ENCODE peak calls at places on chromosomes 6 and 20, in six cellular contexts. One of them, this sample, is unnamed.

GRCh38 chr6:105675715-105676397 is 273.0 kb upstream of the PREP start:
- DNase-seq in upper lobe of right lung: no peak
- DNase-seq in SK-N-SH: peak; percentile 12
- DNase-seq in GM23338: no peak
- DNase-seq in lower lobe of right lung: no peak
- DNase-seq in ovary: no peak
- DNase-seq in this sample: no peak

GRCh38 chr6:142331075-142331551 is 29.3 kb downstream of the ADGRG6 start:
- DNase-seq in upper lobe of right lung: no peak
- DNase-seq in SK-N-SH: no peak
- DNase-seq in GM23338: no peak
- DNase-seq in lower lobe of right lung: no peak
- DNase-seq in ovary: no peak
- DNase-seq in this sample: peak; percentile 20

GRCh38 chr6:11766589-11767450 is 11.8 kb downstream of the ADTRP start:
- DNase-seq in upper lobe of right lung: no peak
- DNase-seq in SK-N-SH: no peak
- DNase-seq in GM23338: no peak
- DNase-seq in lower lobe of right lung: no peak
- DNase-seq in ovary: no peak
- DNase-seq in this sample: no peak

GRCh38 chr20:43187476-43188233 is 2.1 kb downstream of the PTPRT start:
- DNase-seq in upper lobe of right lung: peak; percentile 84
- DNase-seq in SK-N-SH: peak; percentile 86
- DNase-seq in GM23338: peak; percentile 65
- DNase-seq in lower lobe of right lung: peak; percentile 73
- DNase-seq in ovary: peak; percentile 75
- DNase-seq in this sample: peak; percentile 85

GRCh38 chr6:37985355-37985754 is 165.8 kb downstream of the ZFAND3 start:
- DNase-seq in upper lobe of right lung: no peak
- DNase-seq in SK-N-SH: no peak
- DNase-seq in GM23338: no peak
- DNase-seq in lower lobe of right lung: no peak
- DNase-seq in ovary: no peak
- DNase-seq in this sample: no peak

GRCh38 chr6:140566706-140567330 is 1192.4 kb upstream of the CITED2 start:
- DNase-seq in upper lobe of right lung: no peak
- DNase-seq in SK-N-SH: no peak
- DNase-seq in GM23338: no peak
- DNase-seq in lower lobe of right lung: no peak
- DNase-seq in ovary: no peak
- DNase-seq in this sample: no peak

GRCh38 chr6:43860285-43860684 is 90.3 kb downstream of the VEGFA start:
- DNase-seq in upper lobe of right lung: peak; percentile 53
- DNase-seq in SK-N-SH: no peak
- DNase-seq in GM23338: no peak
- DNase-seq in lower lobe of right lung: no peak
- DNase-seq in ovary: no peak
- DNase-seq in this sample: no peak

GRCh38 chr6:24072038-24072746 is 53.8 kb upstream of the NRSN1 start:
- DNase-seq in upper lobe of right lung: no peak
- DNase-seq in SK-N-SH: no peak
- DNase-seq in GM23338: no peak
- DNase-seq in lower lobe of right lung: no peak
- DNase-seq in ovary: no peak
- DNase-seq in this sample: no peak

GRCh38 chr6:73734843-73735453 is 38.9 kb downstream of the CD109 start:
- DNase-seq in upper lobe of right lung: no peak
- DNase-seq in SK-N-SH: no peak
- DNase-seq in GM23338: no peak
- DNase-seq in lower lobe of right lung: no peak
- DNase-seq in ovary: no peak
- DNase-seq in this sample: no peak

GRCh38 chr6:170529839-170530520 is 23.1 kb downstream of the PSMB1 start:
- DNase-seq in upper lobe of right lung: peak; percentile 72
- DNase-seq in SK-N-SH: peak; percentile 70
- DNase-seq in GM23338: peak; percentile 84
- DNase-seq in lower lobe of right lung: peak; percentile 68
- DNase-seq in ovary: peak; percentile 86
- DNase-seq in this sample: peak; percentile 81

GRCh38 chr20:35254448-35254999 is 23.4 kb downstream of the MMP24OS start:
- DNase-seq in upper lobe of right lung: no peak
- DNase-seq in SK-N-SH: no peak
- DNase-seq in GM23338: no peak
- DNase-seq in lower lobe of right lung: no peak
- DNase-seq in ovary: no peak
- DNase-seq in this sample: no peak

GRCh38 chr6:34934516-34934915 is 45.5 kb downstream of the ANKS1A start:
- DNase-seq in upper lobe of right lung: peak; percentile 82
- DNase-seq in SK-N-SH: no peak
- DNase-seq in GM23338: no peak
- DNase-seq in lower lobe of right lung: peak; percentile 79
- DNase-seq in ovary: peak; percentile 95
- DNase-seq in this sample: no peak

GRCh38 chr6:93549868-93550267 is 130.5 kb upstream of the EPHA7 start:
- DNase-seq in upper lobe of right lung: no peak
- DNase-seq in SK-N-SH: no peak
- DNase-seq in GM23338: no peak
- DNase-seq in lower lobe of right lung: no peak
- DNase-seq in ovary: no peak
- DNase-seq in this sample: no peak

GRCh38 chr20:38138086-38138777 is 26.8 kb downstream of the TGM2 start:
- DNase-seq in upper lobe of right lung: peak; percentile 54
- DNase-seq in SK-N-SH: no peak
- DNase-seq in GM23338: no peak
- DNase-seq in lower lobe of right lung: peak; percentile 29
- DNase-seq in ovary: peak; percentile 12
- DNase-seq in this sample: no peak

GRCh38 chr20:31764641-31765305 is 25.7 kb downstream of the TPX2 start:
- DNase-seq in upper lobe of right lung: no peak
- DNase-seq in SK-N-SH: no peak
- DNase-seq in GM23338: no peak
- DNase-seq in lower lobe of right lung: no peak
- DNase-seq in ovary: no peak
- DNase-seq in this sample: no peak

GRCh38 chr6:89483111-89483720 is 50.3 kb downstream of the ANKRD6 start:
- DNase-seq in upper lobe of right lung: no peak
- DNase-seq in SK-N-SH: no peak
- DNase-seq in GM23338: peak; percentile 88
- DNase-seq in lower lobe of right lung: no peak
- DNase-seq in ovary: peak; percentile 57
- DNase-seq in this sample: peak; percentile 52

GRCh38 chr6:82362868-82363267 is 749 bp upstream of the TPBG start:
- DNase-seq in upper lobe of right lung: no peak
- DNase-seq in SK-N-SH: peak; percentile 21
- DNase-seq in GM23338: peak; percentile 47
- DNase-seq in lower lobe of right lung: no peak
- DNase-seq in ovary: no peak
- DNase-seq in this sample: no peak

GRCh38 chr6:84410377-84410776 is 182.9 kb upstream of the CEP162 start:
- DNase-seq in upper lobe of right lung: no peak
- DNase-seq in SK-N-SH: no peak
- DNase-seq in GM23338: no peak
- DNase-seq in lower lobe of right lung: no peak
- DNase-seq in ovary: no peak
- DNase-seq in this sample: no peak

GRCh38 chr6:122717350-122717749 is 62.2 kb upstream of the FABP7 start:
- DNase-seq in upper lobe of right lung: no peak
- DNase-seq in SK-N-SH: no peak
- DNase-seq in GM23338: peak; percentile 22
- DNase-seq in lower lobe of right lung: no peak
- DNase-seq in ovary: no peak
- DNase-seq in this sample: no peak

GRCh38 chr6:52910091-52910490 is 593 bp upstream of the GSTA3 start:
- DNase-seq in upper lobe of right lung: no peak
- DNase-seq in SK-N-SH: no peak
- DNase-seq in GM23338: no peak
- DNase-seq in lower lobe of right lung: no peak
- DNase-seq in ovary: no peak
- DNase-seq in this sample: no peak

DNA sequence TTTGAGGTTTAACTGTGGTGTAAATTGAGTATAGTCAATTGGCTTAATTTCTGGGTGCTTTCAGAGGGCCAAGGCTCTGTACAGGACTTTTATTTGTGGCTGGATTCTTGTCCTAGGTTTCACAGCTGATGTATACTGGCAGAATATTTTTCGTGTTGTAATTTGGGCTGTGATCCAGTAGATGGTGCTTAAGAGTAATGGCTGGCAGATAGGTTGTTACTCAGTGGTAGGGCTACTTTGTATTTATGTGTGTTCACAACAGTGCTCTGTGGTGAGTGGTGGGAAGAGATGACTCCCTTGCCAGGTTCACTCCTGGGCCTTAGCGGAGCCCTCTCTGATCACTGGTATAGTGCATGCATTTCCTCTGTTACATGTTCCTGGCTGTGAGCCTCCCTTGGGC is 34.5 kb upstream of the FERMT1 start:
- DNase-seq in upper lobe of right lung: no peak
- DNase-seq in SK-N-SH: no peak
- DNase-seq in GM23338: peak; percentile 21
- DNase-seq in lower lobe of right lung: no peak
- DNase-seq in ovary: no peak
- DNase-seq in this sample: no peak
- TF ChIP-seq CTCF in upper lobe of right lung: no peak
- TF ChIP-seq CTCF in SK-N-SH: no peak
- TF ChIP-seq CTCF in GM23338: peak; percentile 61
- TF ChIP-seq CTCF in lower lobe of right lung: no peak
- TF ChIP-seq CTCF in ovary: no peak
- TF ChIP-seq CTCF in this sample: no peak

GRCh38 chr20:10619427-10619826 is 54.4 kb downstream of the JAG1 start:
- DNase-seq in upper lobe of right lung: no peak
- DNase-seq in SK-N-SH: no peak
- DNase-seq in GM23338: peak; percentile 76
- DNase-seq in lower lobe of right lung: no peak
- DNase-seq in ovary: no peak
- DNase-seq in this sample: no peak

GRCh38 chr20:10625641-10626040 is 48.2 kb downstream of the JAG1 start:
- DNase-seq in upper lobe of right lung: no peak
- DNase-seq in SK-N-SH: no peak
- DNase-seq in GM23338: no peak
- DNase-seq in lower lobe of right lung: no peak
- DNase-seq in ovary: no peak
- DNase-seq in this sample: no peak

GRCh38 chr20:10618611-10619245 is 55.1 kb downstream of the JAG1 start:
- DNase-seq in upper lobe of right lung: no peak
- DNase-seq in SK-N-SH: no peak
- DNase-seq in GM23338: peak; percentile 70
- DNase-seq in lower lobe of right lung: no peak
- DNase-seq in ovary: no peak
- DNase-seq in this sample: no peak

GRCh38 chr20:10622657-10623418 is 51.0 kb downstream of the JAG1 start:
- DNase-seq in upper lobe of right lung: no peak
- DNase-seq in SK-N-SH: no peak
- DNase-seq in GM23338: no peak
- DNase-seq in lower lobe of right lung: no peak
- DNase-seq in ovary: peak; percentile 62
- DNase-seq in this sample: no peak

GRCh38 chr20:10621159-10621558 is 52.6 kb downstream of the JAG1 start:
- DNase-seq in upper lobe of right lung: no peak
- DNase-seq in SK-N-SH: no peak
- DNase-seq in GM23338: no peak
- DNase-seq in lower lobe of right lung: no peak
- DNase-seq in ovary: no peak
- DNase-seq in this sample: no peak
- TF ChIP-seq CTCF in upper lobe of right lung: no peak
- TF ChIP-seq CTCF in SK-N-SH: no peak
- TF ChIP-seq CTCF in GM23338: no peak
- TF ChIP-seq CTCF in lower lobe of right lung: no peak
- TF ChIP-seq CTCF in ovary: no peak
- TF ChIP-seq CTCF in this sample: no peak

GRCh38 chr6:46676604-46677313 is 10.9 kb upstream of the TDRD6 start:
- DNase-seq in upper lobe of right lung: no peak
- DNase-seq in SK-N-SH: no peak
- DNase-seq in GM23338: no peak
- DNase-seq in lower lobe of right lung: no peak
- DNase-seq in ovary: no peak
- DNase-seq in this sample: no peak

GRCh38 chr6:46674410-46674809 is 13.3 kb upstream of the TDRD6 start:
- DNase-seq in upper lobe of right lung: no peak
- DNase-seq in SK-N-SH: no peak
- DNase-seq in GM23338: no peak
- DNase-seq in lower lobe of right lung: no peak
- DNase-seq in ovary: no peak
- DNase-seq in this sample: no peak

GRCh38 chr6:46677314-46677654 is 10.4 kb upstream of the TDRD6 start:
- DNase-seq in upper lobe of right lung: no peak
- DNase-seq in SK-N-SH: no peak
- DNase-seq in GM23338: peak; percentile 65
- DNase-seq in lower lobe of right lung: no peak
- DNase-seq in ovary: no peak
- DNase-seq in this sample: no peak
- TF ChIP-seq CTCF in upper lobe of right lung: no peak
- TF ChIP-seq CTCF in SK-N-SH: peak; percentile 37
- TF ChIP-seq CTCF in GM23338: peak; percentile 67
- TF ChIP-seq CTCF in lower lobe of right lung: no peak
- TF ChIP-seq CTCF in ovary: no peak
- TF ChIP-seq CTCF in this sample: peak; percentile 57

GRCh38 chr20:62536731-62537401 is 61.1 kb upstream of the GATA5 start:
- DNase-seq in upper lobe of right lung: no peak
- DNase-seq in SK-N-SH: no peak
- DNase-seq in GM23338: no peak
- DNase-seq in lower lobe of right lung: no peak
- DNase-seq in ovary: no peak
- DNase-seq in this sample: no peak

GRCh38 chr20:62539208-62539607 is 63.4 kb upstream of the GATA5 start:
- DNase-seq in upper lobe of right lung: no peak
- DNase-seq in SK-N-SH: no peak
- DNase-seq in GM23338: no peak
- DNase-seq in lower lobe of right lung: no peak
- DNase-seq in ovary: no peak
- DNase-seq in this sample: no peak

GRCh38 chr20:62539646-62540045 is 63.9 kb upstream of the GATA5 start:
- DNase-seq in upper lobe of right lung: no peak
- DNase-seq in SK-N-SH: no peak
- DNase-seq in GM23338: no peak
- DNase-seq in lower lobe of right lung: no peak
- DNase-seq in ovary: peak; percentile 54
- DNase-seq in this sample: no peak

GRCh38 chr20:62535964-62536363 is 60.2 kb upstream of the GATA5 start:
- DNase-seq in upper lobe of right lung: no peak
- DNase-seq in SK-N-SH: no peak
- DNase-seq in GM23338: no peak
- DNase-seq in lower lobe of right lung: no peak
- DNase-seq in ovary: no peak
- DNase-seq in this sample: no peak

DNA sequence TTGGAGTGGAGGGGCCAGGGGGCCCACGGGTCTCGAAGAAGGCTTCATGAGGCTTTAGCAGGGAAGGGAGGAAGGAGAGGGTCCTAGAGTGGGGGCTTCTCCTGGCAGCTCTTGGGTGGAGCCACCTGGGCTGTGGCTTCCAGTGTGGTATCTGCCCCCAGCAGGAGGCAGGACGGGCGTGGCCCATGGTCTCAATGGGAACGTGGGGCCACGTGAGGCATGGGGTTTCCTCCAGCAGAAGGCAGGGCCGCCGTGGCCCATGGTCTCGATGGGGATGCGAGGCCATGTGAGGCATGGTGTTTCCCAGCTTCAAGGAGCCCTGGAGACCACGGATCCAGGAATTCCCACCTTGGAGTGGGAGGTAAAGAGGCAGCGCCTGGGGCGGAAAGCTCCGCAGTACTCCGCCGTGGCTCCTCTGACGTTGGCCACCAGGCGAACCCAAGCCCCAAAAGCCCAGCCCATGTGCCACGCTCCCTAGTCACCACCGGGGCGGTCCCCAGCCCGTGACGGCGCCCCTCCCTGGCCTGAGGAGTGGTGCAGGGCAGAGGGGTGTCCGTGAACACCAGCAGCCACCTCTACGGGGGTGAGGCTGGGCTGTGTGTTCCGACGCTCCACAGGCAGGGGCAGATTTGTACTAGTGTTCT is 62.0 kb upstream of the GATA5 start:
- DNase-seq in upper lobe of right lung: no peak
- DNase-seq in SK-N-SH: no peak
- DNase-seq in GM23338: peak; percentile 64
- DNase-seq in lower lobe of right lung: no peak
- DNase-seq in ovary: no peak
- DNase-seq in this sample: no peak
- TF ChIP-seq CTCF in upper lobe of right lung: no peak
- TF ChIP-seq CTCF in SK-N-SH: no peak
- TF ChIP-seq CTCF in GM23338: no peak
- TF ChIP-seq CTCF in lower lobe of right lung: no peak
- TF ChIP-seq CTCF in ovary: no peak
- TF ChIP-seq CTCF in this sample: no peak

This sample was measured in neural crest cell.